ENCODE peak calls at places on chromosomes 6 and 20, in four cellular contexts. One of them, this sample, is unnamed.

GRCh38 chr6:163500105-163500504 is 85.6 kb downstream of the QKI start:
- DNase-seq in stomach: no peak
- DNase-seq in transverse colon: no peak
- DNase-seq in HL-60: no peak
- DNase-seq in this sample: no peak

GRCh38 chr6:151247510-151247909 is 7.7 kb downstream of the AKAP12 start:
- DNase-seq in stomach: no peak
- DNase-seq in transverse colon: no peak
- DNase-seq in HL-60: no peak
- DNase-seq in this sample: no peak

GRCh38 chr6:393391-394221 is 2.1 kb downstream of the IRF4 start:
- DNase-seq in stomach: no peak
- DNase-seq in HL-60: no peak
- DNase-seq in transverse colon: no peak
- DNase-seq in this sample: no peak

GRCh38 chr6:111794716-111795452 is 78.4 kb downstream of the FYN start:
- DNase-seq in transverse colon: no peak
- DNase-seq in stomach: no peak
- DNase-seq in HL-60: no peak
- DNase-seq in this sample: no peak

GRCh38 chr20:44733341-44734069 is 12.2 kb upstream of the KCNK15 start:
- DNase-seq in transverse colon: peak
- DNase-seq in stomach: peak
- DNase-seq in HL-60: no peak
- DNase-seq in this sample: no peak

GRCh38 chr6:22295145-22295544 is 1.7 kb downstream of the PRL start:
- DNase-seq in stomach: no peak
- DNase-seq in transverse colon: no peak
- DNase-seq in HL-60: no peak
- DNase-seq in this sample: no peak

GRCh38 chr20:31472395-31473330 is 2.3 kb downstream of the DEFB124 start:
- DNase-seq in stomach: no peak
- DNase-seq in transverse colon: no peak
- DNase-seq in HL-60: no peak
- DNase-seq in this sample: no peak

GRCh38 chr6:167797079-167797870 is 29.4 kb upstream of the AFDN start:
- DNase-seq in transverse colon: peak
- DNase-seq in stomach: no peak
- DNase-seq in HL-60: no peak
- DNase-seq in this sample: no peak

GRCh38 chr6:134510920-134511319 is 193.0 kb upstream of the SGK1 start:
- DNase-seq in transverse colon: no peak
- DNase-seq in HL-60: peak
- DNase-seq in stomach: no peak
- DNase-seq in this sample: no peak

GRCh38 chr6:23003671-23004598 is 434.6 kb downstream of the HDGFL1 start:
- DNase-seq in HL-60: no peak
- DNase-seq in stomach: no peak
- DNase-seq in transverse colon: no peak
- DNase-seq in this sample: no peak

GRCh38 chr6:111663232-111663631 is 57.6 kb upstream of the TRAF3IP2 start:
- DNase-seq in HL-60: no peak
- DNase-seq in transverse colon: peak
- DNase-seq in stomach: no peak
- DNase-seq in this sample: no peak

GRCh38 chr20:16803965-16804792 is 56.0 kb downstream of the OTOR start:
- DNase-seq in transverse colon: peak
- DNase-seq in HL-60: peak
- DNase-seq in stomach: peak
- DNase-seq in this sample: peak

GRCh38 chr20:926646-927045 is 10.5 kb upstream of the ANGPT4 start:
- DNase-seq in transverse colon: no peak
- DNase-seq in stomach: no peak
- DNase-seq in HL-60: no peak
- DNase-seq in this sample: no peak

GRCh38 chr6:3898270-3898994 is 49.3 kb downstream of the FAM50B start:
- DNase-seq in HL-60: no peak
- DNase-seq in transverse colon: no peak
- DNase-seq in stomach: no peak
- DNase-seq in this sample: no peak

GRCh38 chr20:48098866-48099265 is 313.6 kb upstream of the SULF2 start:
- DNase-seq in stomach: no peak
- DNase-seq in transverse colon: no peak
- DNase-seq in HL-60: no peak
- DNase-seq in this sample: no peak

GRCh38 chr20:58790440-58790839 is 60.3 kb downstream of the GNAS-AS1 start:
- DNase-seq in stomach: no peak
- DNase-seq in HL-60: peak
- DNase-seq in transverse colon: no peak
- DNase-seq in this sample: no peak

GRCh38 chr6:108193835-108194234 is 28.0 kb downstream of the NR2E1 start:
- DNase-seq in HL-60: no peak
- DNase-seq in stomach: no peak
- DNase-seq in transverse colon: no peak
- DNase-seq in this sample: no peak

GRCh38 chr6:6225885-6226284 is 94.6 kb downstream of the F13A1 start:
- DNase-seq in transverse colon: peak
- DNase-seq in HL-60: no peak
- DNase-seq in stomach: no peak
- DNase-seq in this sample: no peak

GRCh38 chr6:15893556-15894253 is 230.9 kb upstream of the DTNBP1 start:
- DNase-seq in HL-60: peak
- DNase-seq in transverse colon: no peak
- DNase-seq in stomach: no peak
- DNase-seq in this sample: peak

GRCh38 chr6:144578385-144579350 is 293.5 kb downstream of the UTRN start:
- DNase-seq in HL-60: no peak
- DNase-seq in transverse colon: no peak
- DNase-seq in stomach: no peak
- DNase-seq in this sample: no peak

GRCh38 chr20:63342561-63343459 is 18.3 kb downstream of the CHRNA4 start:
- DNase-seq in stomach: no peak
- DNase-seq in transverse colon: no peak
- DNase-seq in HL-60: no peak
- DNase-seq in this sample: no peak

GRCh38 chr6:149060985-149061760 is 256.3 kb upstream of the TAB2 start:
- DNase-seq in stomach: peak
- DNase-seq in HL-60: no peak
- DNase-seq in transverse colon: peak
- DNase-seq in this sample: no peak

GRCh38 chr6:11473008-11473740 is 64.4 kb upstream of the TMEM170B start:
- DNase-seq in HL-60: no peak
- DNase-seq in stomach: no peak
- DNase-seq in transverse colon: no peak
- DNase-seq in this sample: no peak

GRCh38 chr6:144190593-144190992 is 40.3 kb downstream of the STX11 start:
- DNase-seq in HL-60: no peak
- DNase-seq in transverse colon: no peak
- DNase-seq in stomach: no peak
- DNase-seq in this sample: no peak

GRCh38 chr20:48474022-48474421 is 353.8 kb downstream of the PREX1 start:
- DNase-seq in stomach: no peak
- DNase-seq in transverse colon: no peak
- DNase-seq in HL-60: no peak
- DNase-seq in this sample: no peak

GRCh38 chr20:17721802-17722486 is 22.2 kb downstream of the BANF2 start:
- DNase-seq in transverse colon: peak
- DNase-seq in HL-60: no peak
- DNase-seq in stomach: peak
- DNase-seq in this sample: no peak

GRCh38 chr20:63846128-63846771 is 15.0 kb upstream of the ABHD16B start:
- DNase-seq in transverse colon: no peak
- DNase-seq in stomach: no peak
- DNase-seq in HL-60: no peak
- DNase-seq in this sample: no peak

GRCh38 chr20:62794007-62794724 is 2.1 kb upstream of the MRGBP start:
- DNase-seq in transverse colon: peak
- DNase-seq in stomach: peak
- DNase-seq in HL-60: peak
- DNase-seq in this sample: no peak

GRCh38 chr6:141878686-141879085 is 254.0 kb upstream of the GJE1 start:
- DNase-seq in HL-60: peak
- DNase-seq in transverse colon: no peak
- DNase-seq in stomach: no peak
- DNase-seq in this sample: no peak

GRCh38 chr6:53244958-53245357 is 96.3 kb upstream of the GCM1 start:
- DNase-seq in stomach: no peak
- DNase-seq in transverse colon: peak
- DNase-seq in HL-60: no peak
- DNase-seq in this sample: no peak

GRCh38 chr6:170271771-170272314 is 19.0 kb downstream of the DLL1 start:
- DNase-seq in transverse colon: peak
- DNase-seq in stomach: no peak
- DNase-seq in HL-60: peak
- DNase-seq in this sample: no peak

GRCh38 chr6:16514249-16514648 is 247.0 kb downstream of the ATXN1 start:
- DNase-seq in HL-60: no peak
- DNase-seq in stomach: no peak
- DNase-seq in transverse colon: no peak
- DNase-seq in this sample: peak

GRCh38 chr20:15068486-15068885 is 731.1 kb upstream of the FLRT3 start:
- DNase-seq in stomach: no peak
- DNase-seq in transverse colon: no peak
- DNase-seq in HL-60: no peak
- DNase-seq in this sample: no peak
- TF ChIP-seq POLR2AphosphoS5 in stomach: no peak
- TF ChIP-seq POLR2AphosphoS5 in transverse colon: no peak
- TF ChIP-seq POLR2AphosphoS5 in HL-60: no peak
- TF ChIP-seq POLR2AphosphoS5 in this sample: no peak

GRCh38 chr6:56669585-56669984 is 26.9 kb upstream of the DST start:
- DNase-seq in HL-60: no peak
- DNase-seq in stomach: no peak
- DNase-seq in transverse colon: no peak
- DNase-seq in this sample: no peak
- H3K27ac ChIP-seq in HL-60: no peak
- H3K27ac ChIP-seq in stomach: peak
- H3K27ac ChIP-seq in transverse colon: peak
- H3K27ac ChIP-seq in this sample: no peak

GRCh38 chr6:32829495-32829894 is 9.0 kb downstream of the TAP2 start:
- DNase-seq in HL-60: no peak
- DNase-seq in transverse colon: no peak
- DNase-seq in stomach: no peak
- DNase-seq in this sample: no peak

GRCh38 chr6:32830936-32831335 is 7.6 kb downstream of the TAP2 start:
- DNase-seq in transverse colon: no peak
- DNase-seq in HL-60: no peak
- DNase-seq in stomach: no peak
- DNase-seq in this sample: no peak

GRCh38 chr6:32826996-32827395 is 10.2 kb upstream of the HLA-DOB start:
- DNase-seq in transverse colon: no peak
- DNase-seq in HL-60: no peak
- DNase-seq in stomach: no peak
- DNase-seq in this sample: no peak

GRCh38 chr6:32830017-32830416 is 8.5 kb downstream of the TAP2 start:
- DNase-seq in HL-60: no peak
- DNase-seq in stomach: no peak
- DNase-seq in transverse colon: no peak
- DNase-seq in this sample: no peak

GRCh38 chr6:32825966-32826365 is 9.2 kb upstream of the HLA-DOB start:
- DNase-seq in transverse colon: no peak
- DNase-seq in HL-60: no peak
- DNase-seq in stomach: no peak
- DNase-seq in this sample: no peak
- TF ChIP-seq POLR2AphosphoS5 in transverse colon: no peak
- TF ChIP-seq POLR2AphosphoS5 in HL-60: no peak
- TF ChIP-seq POLR2AphosphoS5 in stomach: no peak
- TF ChIP-seq POLR2AphosphoS5 in this sample: no peak

GRCh38 chr20:53002786-53003185 is 30.6 kb downstream of the TSHZ2 start:
- DNase-seq in stomach: no peak
- DNase-seq in HL-60: no peak
- DNase-seq in transverse colon: no peak
- DNase-seq in this sample: no peak

GRCh38 chr20:53001502-53002301 is 29.5 kb downstream of the TSHZ2 start:
- DNase-seq in stomach: no peak
- DNase-seq in HL-60: no peak
- DNase-seq in transverse colon: no peak
- DNase-seq in this sample: no peak

GRCh38 chr20:52999040-52999439 is 26.9 kb downstream of the TSHZ2 start:
- DNase-seq in HL-60: no peak
- DNase-seq in stomach: no peak
- DNase-seq in transverse colon: no peak
- DNase-seq in this sample: no peak

GRCh38 chr20:53004267-53004813 is 32.2 kb downstream of the TSHZ2 start:
- DNase-seq in stomach: no peak
- DNase-seq in HL-60: no peak
- DNase-seq in transverse colon: no peak
- DNase-seq in this sample: no peak

GRCh38 chr20:53003420-53003819 is 31.3 kb downstream of the TSHZ2 start:
- DNase-seq in stomach: no peak
- DNase-seq in transverse colon: no peak
- DNase-seq in HL-60: no peak
- DNase-seq in this sample: no peak
- H3K27ac ChIP-seq in stomach: no peak
- H3K27ac ChIP-seq in transverse colon: no peak
- H3K27ac ChIP-seq in HL-60: no peak
- H3K27ac ChIP-seq in this sample: no peak